ENCODE peak calls at places on chromosomes 11 and 22, in six cellular contexts. A, T, Q, L, C and W are unnamed samples.

GRCh38 chr11:327581-327923 is 6.9 kb upstream of the IFITM3 start:
- DNase-seq in C (no peak), A (no peak), L (no peak), T (no peak), Q (peak), W (no peak)

GRCh38 chr11:57527056-57527631 is 3.4 kb downstream of the TIMM10 start:
- DNase-seq in C (peak), L (peak), T (peak), Q (peak), A (peak), W (peak)

GRCh38 chr11:70419307-70420007 is 21.1 kb downstream of the CTTN start:
- DNase-seq in T (no peak), A (no peak), C (no peak), Q (no peak), L (no peak), W (no peak)

GRCh38 chr11:128294001-128294684 is 293.2 kb downstream of the ETS1 start:
- DNase-seq in C (no peak), Q (peak), L (no peak), T (no peak), A (no peak), W (no peak)

GRCh38 chr22:37145415-37146385 is 4.0 kb downstream of the IL2RB start:
- DNase-seq in Q (no peak), L (no peak), A (no peak), C (no peak), T (no peak), W (no peak)

GRCh38 chr11:57601297-57601696 is 3.8 kb downstream of the SERPING1 start:
- DNase-seq in A (no peak), C (no peak), T (no peak), L (no peak), Q (no peak), W (no peak)

GRCh38 chr22:20652130-20652529 is 121.8 kb upstream of the SERPIND1 start:
- DNase-seq in L (no peak), Q (peak), A (no peak), C (no peak), T (no peak), W (no peak)

GRCh38 chr11:62392944-62393628 is 25.7 kb upstream of the SCGB1A1 start:
- DNase-seq in T (no peak), Q (no peak), A (no peak), C (no peak), L (peak), W (no peak)

GRCh38 chr11:47905358-47906059 is 57.4 kb upstream of the NUP160 start:
- DNase-seq in Q (no peak), C (no peak), T (no peak), A (no peak), L (peak), W (no peak)

GRCh38 chr22:36331306-36331911 is 56.4 kb downstream of the MYH9 start:
- DNase-seq in A (peak), C (peak), Q (peak), L (peak), T (peak), W (no peak)

GRCh38 chr11:122711831-122712378 is 56.4 kb downstream of the UBASH3B start:
- DNase-seq in L (peak), T (no peak), A (no peak), C (no peak), Q (no peak), W (no peak)

GRCh38 chr11:129295746-129296145 is 79.9 kb upstream of the BARX2 start:
- DNase-seq in A (no peak), Q (no peak), L (no peak), C (no peak), T (no peak), W (no peak)

GRCh38 chr11:2215561-2216399 is 44.2 kb upstream of the TH start:
- DNase-seq in L (no peak), Q (peak), C (peak), T (no peak), A (no peak), W (no peak)

GRCh38 chr11:87423161-87423560 is 385.4 kb downstream of the TMEM135 start:
- DNase-seq in T (no peak), A (no peak), Q (no peak), C (no peak), L (no peak), W (no peak)

GRCh38 chr11:30917859-30918478 is 331.8 kb upstream of the MPPED2 start:
- DNase-seq in L (peak), Q (no peak), C (peak), T (no peak), A (no peak), W (no peak)

GRCh38 chr11:121829159-121829643 is 286.8 kb downstream of the BLID start:
- DNase-seq in L (peak), A (no peak), T (no peak), C (peak), Q (peak), W (no peak)

GRCh38 chr11:64892838-64893193 is 14.4 kb upstream of the EHD1 start:
- DNase-seq in Q (no peak), A (no peak), L (no peak), C (peak), T (no peak), W (no peak)

GRCh38 chr11:91081440-91082088 is 858.7 kb upstream of the CHORDC1 start:
- DNase-seq in T (no peak), L (peak), Q (no peak), C (no peak), A (no peak), W (no peak)

GRCh38 chr11:44763111-44763820 is 36.5 kb downstream of the TSPAN18 start:
- DNase-seq in L (no peak), T (no peak), A (no peak), Q (peak), C (no peak), W (no peak)

GRCh38 chr22:22060200-22061084 is 77.9 kb upstream of the TOP3B start:
- DNase-seq in L (peak), C (no peak), Q (no peak), T (no peak), A (peak), W (peak)

GRCh38 chr11:12110714-12111481 is 508 bp downstream of the MICAL2 start:
- DNase-seq in T (no peak), Q (no peak), L (peak), C (peak), A (peak), W (no peak)

GRCh38 chr11:79363861-79364378 is 76.9 kb downstream of the TENM4 start:
- DNase-seq in L (no peak), T (no peak), A (no peak), Q (no peak), C (no peak), W (no peak)

GRCh38 chr11:113904379-113905101 is at the start of gene HTR3B:
- DNase-seq in C (no peak), L (no peak), A (no peak), Q (peak), T (no peak), W (no peak)

GRCh38 chr22:19287889-19288288 is 3.6 kb downstream of the CLTCL1 start:
- DNase-seq in A (no peak), C (no peak), T (no peak), L (peak), Q (no peak), W (no peak)

GRCh38 chr22:40175571-40176105 is 2.1 kb upstream of the TNRC6B start:
- DNase-seq in A (no peak), L (no peak), T (no peak), Q (no peak), C (no peak), W (no peak)

GRCh38 chr11:19646308-19646707 is 66.3 kb upstream of the NAV2 start:
- DNase-seq in L (no peak), Q (no peak), C (no peak), T (no peak), A (no peak), W (no peak)

GRCh38 chr11:101914737-101915426 is at the start of gene CEP126:
- DNase-seq in Q (peak), C (peak), T (peak), A (peak), L (peak), W (peak)

GRCh38 chr11:57480409-57481137 is 20.2 kb downstream of the RTN4RL2 start:
- DNase-seq in L (peak), A (peak), T (peak), C (peak), Q (peak), W (peak)

GRCh38 chr11:94553938-94554337 is 10.2 kb downstream of the FUT4 start:
- DNase-seq in C (peak), A (no peak), T (peak), L (peak), Q (no peak), W (no peak)

GRCh38 chr11:126712017-126712625 is 288.4 kb downstream of the KIRREL3 start:
- DNase-seq in L (no peak), T (no peak), C (no peak), Q (no peak), A (no peak), W (no peak)

GRCh38 chr11:73236879-73237278 is 18.8 kb downstream of the P2RY2 start:
- DNase-seq in L (peak), T (peak), C (no peak), Q (no peak), A (peak), W (no peak)

GRCh38 chr11:44732564-44732963 is 5.8 kb downstream of the TSPAN18 start:
- DNase-seq in Q (no peak), T (no peak), L (no peak), C (no peak), A (no peak), W (no peak)

GRCh38 chr11:17915500-17916143 is 97.2 kb downstream of the SERGEF start:
- DNase-seq in T (no peak), Q (no peak), L (no peak), A (no peak), C (no peak), W (no peak)

GRCh38 chr22:38921801-38922200 is 35.6 kb upstream of the APOBEC3A start:
- DNase-seq in L (no peak), A (no peak), Q (no peak), C (no peak), T (no peak), W (no peak)

GRCh38 chr11:35785287-35786167 is 123.0 kb downstream of the TRIM44 start:
- DNase-seq in Q (no peak), L (no peak), C (no peak), T (no peak), A (no peak), W (no peak)

DNA sequence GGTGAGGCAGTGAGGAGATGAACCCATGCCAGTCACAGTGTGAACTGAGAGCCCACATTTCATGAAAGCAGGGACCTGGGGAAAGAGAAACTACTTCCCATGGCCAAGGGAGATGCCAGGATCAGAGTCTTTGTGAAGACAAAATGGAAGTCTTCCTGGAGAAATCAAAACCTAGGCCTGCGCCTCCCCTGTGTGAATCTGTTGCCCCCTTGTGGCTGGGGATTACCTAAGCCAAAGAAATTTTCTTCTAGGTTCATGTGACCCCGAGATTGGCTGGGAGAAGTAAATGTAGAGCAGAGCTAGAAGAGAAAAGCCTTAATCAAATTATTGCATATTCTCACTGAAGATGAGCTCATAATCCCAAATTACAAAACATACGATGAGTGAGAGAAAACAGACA is 1075.3 kb downstream of the TBC1D22A start:
- DNase-seq in A (peak), L (peak), C (no peak), T (no peak), Q (no peak), W (no peak)
- TF ChIP-seq CTCF in A (peak), L (peak), C (peak), T (no peak), Q (no peak), W (no peak)

GRCh38 chr11:46896719-46897406 is 21.5 kb downstream of the LRP4 start:
- DNase-seq in T (no peak), C (no peak), L (peak), A (no peak), Q (no peak), W (no peak)
- TF ChIP-seq CTCF in T (no peak), C (no peak), L (peak), A (no peak), Q (no peak), W (peak)

GRCh38 chr11:75667268-75667830 is 1.5 kb downstream of the MAP6 start:
- DNase-seq in C (peak), T (peak), A (peak), L (no peak), Q (no peak), W (peak)
- TF ChIP-seq CTCF in C (no peak), T (no peak), A (no peak), L (no peak), Q (no peak), W (no peak)

GRCh38 chr22:43147821-43148220 is 3.5 kb upstream of the TSPO start:
- DNase-seq in A (no peak), Q (no peak), C (no peak), T (no peak), L (no peak), W (no peak)

GRCh38 chr22:43148581-43148980 is 2.8 kb upstream of the TSPO start:
- DNase-seq in A (no peak), T (no peak), C (no peak), L (no peak), Q (no peak), W (no peak)

GRCh38 chr22:43150731-43151206 is 590 bp upstream of the TSPO start:
- DNase-seq in Q (no peak), A (no peak), C (no peak), L (no peak), T (no peak), W (no peak)

GRCh38 chr22:43142881-43143562 is at the start of gene MCAT:
- DNase-seq in C (peak), A (peak), Q (peak), L (peak), T (peak), W (peak)

GRCh38 chr22:43144949-43145348 is 1.8 kb upstream of the MCAT start:
- DNase-seq in L (no peak), T (no peak), A (no peak), C (no peak), Q (no peak), W (no peak)
- TF ChIP-seq CTCF in L (no peak), T (no peak), A (no peak), C (no peak), Q (no peak), W (no peak)

GRCh38 chr11:130390071-130390758 is 38.2 kb downstream of the ADAMTS8 start:
- DNase-seq in A (no peak), C (peak), Q (no peak), T (peak), L (peak), W (no peak)
- TF ChIP-seq CTCF in A (no peak), C (peak), Q (no peak), T (no peak), L (peak), W (no peak)